ENCODE peak calls at places on chromosomes 12 and 14, in seven cellular contexts. One of them, this sample, is unnamed.
A peak's percentile ranks its signal among the peaks of the same experiment; 100 is the strongest.

GRCh38 chr12:76586764-76587395 is 27.3 kb upstream of the OSBPL8 start:
- DNase-seq in kidney: no peak
- DNase-seq in uterus: peak; percentile 35
- DNase-seq in colonic mucosa: peak; percentile 32
- DNase-seq in sigmoid colon: no peak
- DNase-seq in tibial artery: no peak
- DNase-seq in spleen: no peak
- DNase-seq in this sample: peak; percentile 38

GRCh38 chr12:93449277-93449676 is 7.5 kb upstream of the UBE2N start:
- DNase-seq in uterus: no peak
- DNase-seq in kidney: no peak
- DNase-seq in tibial artery: no peak
- DNase-seq in spleen: no peak
- DNase-seq in colonic mucosa: no peak
- DNase-seq in sigmoid colon: no peak
- DNase-seq in this sample: no peak

GRCh38 chr14:22266141-22266442 is 322.9 kb downstream of the DAD1 start:
- DNase-seq in tibial artery: no peak
- DNase-seq in colonic mucosa: no peak
- DNase-seq in sigmoid colon: no peak
- DNase-seq in uterus: no peak
- DNase-seq in spleen: no peak
- DNase-seq in kidney: no peak
- DNase-seq in this sample: peak; percentile 76

GRCh38 chr14:57380935-57381334 is 9.5 kb upstream of the NAA30 start:
- DNase-seq in kidney: no peak
- DNase-seq in uterus: no peak
- DNase-seq in tibial artery: no peak
- DNase-seq in sigmoid colon: no peak
- DNase-seq in colonic mucosa: no peak
- DNase-seq in spleen: no peak
- DNase-seq in this sample: no peak

GRCh38 chr12:125187780-125188741 is 122.8 kb downstream of the AACS start:
- DNase-seq in sigmoid colon: no peak
- DNase-seq in uterus: no peak
- DNase-seq in tibial artery: no peak
- DNase-seq in kidney: no peak
- DNase-seq in spleen: no peak
- DNase-seq in colonic mucosa: no peak
- DNase-seq in this sample: peak; percentile 21

GRCh38 chr14:82223276-82223675 is 689.6 kb upstream of the SEL1L start:
- DNase-seq in kidney: no peak
- DNase-seq in uterus: no peak
- DNase-seq in spleen: no peak
- DNase-seq in sigmoid colon: no peak
- DNase-seq in tibial artery: no peak
- DNase-seq in colonic mucosa: no peak
- DNase-seq in this sample: no peak

GRCh38 chr12:96401061-96401871 is 1.0 kb upstream of the CDK17 start:
- DNase-seq in uterus: no peak
- DNase-seq in kidney: no peak
- DNase-seq in sigmoid colon: no peak
- DNase-seq in spleen: no peak
- DNase-seq in colonic mucosa: peak; percentile 39
- DNase-seq in tibial artery: no peak
- DNase-seq in this sample: peak; percentile 61

GRCh38 chr12:114213055-114213561 is 192.8 kb downstream of the TBX5 start:
- DNase-seq in uterus: no peak
- DNase-seq in kidney: no peak
- DNase-seq in sigmoid colon: no peak
- DNase-seq in colonic mucosa: no peak
- DNase-seq in tibial artery: no peak
- DNase-seq in spleen: no peak
- DNase-seq in this sample: no peak

GRCh38 chr12:12364787-12365441 is 8.0 kb downstream of the BORCS5 start:
- DNase-seq in sigmoid colon: no peak
- DNase-seq in spleen: no peak
- DNase-seq in colonic mucosa: no peak
- DNase-seq in kidney: no peak
- DNase-seq in uterus: no peak
- DNase-seq in tibial artery: no peak
- DNase-seq in this sample: no peak

GRCh38 chr14:73248294-73248868 is 11.1 kb downstream of the PAPLN start:
- DNase-seq in sigmoid colon: no peak
- DNase-seq in spleen: peak; percentile 42
- DNase-seq in tibial artery: no peak
- DNase-seq in colonic mucosa: no peak
- DNase-seq in uterus: no peak
- DNase-seq in kidney: no peak
- DNase-seq in this sample: peak; percentile 73

GRCh38 chr12:66409195-66409871 is 107.0 kb downstream of the HELB start:
- DNase-seq in colonic mucosa: peak; percentile 33
- DNase-seq in spleen: no peak
- DNase-seq in kidney: no peak
- DNase-seq in sigmoid colon: no peak
- DNase-seq in tibial artery: no peak
- DNase-seq in uterus: no peak
- DNase-seq in this sample: peak; percentile 56

GRCh38 chr14:54651649-54652048 is 84.7 kb downstream of the SAMD4A start:
- DNase-seq in sigmoid colon: no peak
- DNase-seq in spleen: no peak
- DNase-seq in colonic mucosa: no peak
- DNase-seq in uterus: no peak
- DNase-seq in kidney: no peak
- DNase-seq in tibial artery: no peak
- DNase-seq in this sample: peak; percentile 68

GRCh38 chr12:31000751-31001150 is 72.9 kb upstream of the DDX11 start:
- DNase-seq in sigmoid colon: no peak
- DNase-seq in uterus: no peak
- DNase-seq in tibial artery: no peak
- DNase-seq in colonic mucosa: no peak
- DNase-seq in kidney: peak; percentile 27
- DNase-seq in spleen: peak; percentile 27
- DNase-seq in this sample: no peak

DNA sequence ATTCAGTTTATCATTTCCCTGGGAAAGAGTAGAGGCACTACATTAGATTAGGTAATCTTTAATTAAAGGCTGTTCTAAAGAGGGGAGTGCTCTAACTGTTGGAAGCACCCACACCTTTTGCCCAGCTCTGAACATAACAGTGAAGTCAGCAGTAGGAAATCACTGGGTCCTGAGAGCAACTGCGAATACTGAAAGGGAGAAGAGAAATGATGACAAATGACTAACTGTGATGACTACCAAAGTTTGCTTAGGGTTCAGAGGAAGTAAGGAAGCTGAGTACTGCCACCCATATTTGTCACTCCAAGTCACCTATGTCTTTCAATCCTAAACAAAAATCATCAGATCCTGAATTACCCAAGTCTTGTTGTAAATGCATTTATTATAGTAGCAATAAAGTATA is 140.6 kb downstream of the EPS8 start:
- DNase-seq in spleen: no peak
- DNase-seq in colonic mucosa: no peak
- DNase-seq in kidney: no peak
- DNase-seq in tibial artery: no peak
- DNase-seq in sigmoid colon: no peak
- DNase-seq in uterus: no peak
- DNase-seq in this sample: no peak
- H3K4me1 ChIP-seq in spleen: no peaks in the 10 kb centered on the region
- H3K4me1 ChIP-seq in colonic mucosa: no peaks in the 10 kb centered on the region
- H3K4me1 ChIP-seq in kidney: no peaks in the 10 kb centered on the region
- H3K4me1 ChIP-seq in tibial artery: no peaks in the 10 kb centered on the region
- H3K4me1 ChIP-seq in sigmoid colon: no peaks in the 10 kb centered on the region
- H3K4me1 ChIP-seq in uterus: no peaks in the 10 kb centered on the region
- H3K4me1 ChIP-seq in this sample: no peaks in the 10 kb centered on the region

DNA sequence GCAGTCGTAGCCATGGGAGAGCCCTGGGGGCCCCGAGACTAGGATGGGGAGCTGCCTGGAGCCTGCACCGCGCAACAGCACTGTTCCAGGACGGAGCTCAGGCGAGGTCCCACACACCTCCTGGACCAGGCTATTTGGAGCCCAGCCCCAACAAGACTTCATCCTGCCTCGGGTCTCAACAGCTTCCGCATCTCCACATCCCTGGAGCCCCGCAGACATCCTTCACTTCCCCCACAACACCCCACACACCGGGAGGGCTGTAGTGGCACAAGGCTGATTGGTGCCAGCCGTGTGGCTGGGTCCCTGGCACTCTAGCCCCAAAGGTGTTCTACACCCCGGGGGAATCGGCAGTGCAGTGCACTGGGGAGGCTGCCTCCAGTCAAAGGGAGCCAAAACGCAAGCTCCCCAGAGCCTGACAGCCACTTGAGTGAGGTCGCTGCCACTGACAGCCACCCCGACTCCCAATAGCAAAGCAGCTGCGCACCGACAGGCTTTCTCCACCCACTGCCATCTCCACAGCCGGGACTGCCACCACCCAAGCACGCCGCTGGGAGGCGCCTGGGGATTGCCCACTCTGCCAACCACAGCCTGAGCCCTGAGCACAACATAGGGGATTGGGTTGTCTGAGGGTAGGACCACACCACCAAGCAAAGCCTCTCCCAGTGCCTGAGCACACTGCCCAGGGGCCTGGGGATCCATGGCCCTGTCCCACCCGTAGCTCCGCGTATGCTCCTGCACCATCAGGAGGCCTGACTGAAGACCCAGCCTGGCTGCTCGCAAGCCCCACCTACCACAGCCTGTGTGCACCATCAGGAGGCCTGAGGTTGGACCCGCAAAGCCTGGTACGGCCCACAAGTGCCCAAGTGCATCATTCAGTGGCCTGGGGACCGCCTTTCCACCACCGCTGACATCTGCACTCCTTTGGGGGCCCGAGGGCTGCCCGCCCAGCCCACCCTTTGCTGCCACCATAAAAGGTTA is 13.2 kb upstream of the KLRF1 start:
- DNase-seq in sigmoid colon: peak; percentile 77
- DNase-seq in spleen: peak; percentile 98
- DNase-seq in colonic mucosa: peak; percentile 78
- DNase-seq in kidney: peak; percentile 85
- DNase-seq in uterus: peak; percentile 45
- DNase-seq in tibial artery: peak; percentile 82
- DNase-seq in this sample: no peak
- TF ChIP-seq CTCF in sigmoid colon: peak; percentile 44
- TF ChIP-seq CTCF in spleen: peak; percentile 93
- TF ChIP-seq CTCF in colonic mucosa: peak; percentile 70
- TF ChIP-seq CTCF in kidney: peak; percentile 67
- TF ChIP-seq CTCF in uterus: peak; percentile 28
- TF ChIP-seq CTCF in tibial artery: peak; percentile 42
- TF ChIP-seq CTCF in this sample: peak; percentile 92

GRCh38 chr14:68358978-68359861 is 433.6 kb downstream of the ZFP36L1 start:
- DNase-seq in sigmoid colon: no peak
- DNase-seq in tibial artery: no peak
- DNase-seq in spleen: no peak
- DNase-seq in uterus: no peak
- DNase-seq in colonic mucosa: no peak
- DNase-seq in kidney: no peak
- DNase-seq in this sample: no peak
- H3K27ac ChIP-seq in sigmoid colon: peak overlapping the region; percentile 81
- H3K27ac ChIP-seq in tibial artery: peak overlapping the region; percentile 86
- H3K27ac ChIP-seq in spleen: peak overlapping the region; percentile 72
- H3K27ac ChIP-seq in uterus: peak overlapping the region; percentile 72
- H3K27ac ChIP-seq in colonic mucosa: peak overlapping the region; percentile 67
- H3K27ac ChIP-seq in kidney: no peak overlapping the region
- H3K27ac ChIP-seq in this sample: no peak overlapping the region

GRCh38 chr14:102085503-102085902 is 1.3 kb downstream of the HSP90AA1 start:
- DNase-seq in uterus: no peak
- DNase-seq in spleen: peak; percentile 56
- DNase-seq in sigmoid colon: no peak
- DNase-seq in kidney: no peak
- DNase-seq in colonic mucosa: peak; percentile 39
- DNase-seq in tibial artery: no peak
- DNase-seq in this sample: no peak

GRCh38 chr14:102088012-102088792 is 1.4 kb upstream of the HSP90AA1 start:
- DNase-seq in uterus: peak; percentile 46
- DNase-seq in spleen: peak; percentile 92
- DNase-seq in colonic mucosa: peak; percentile 69
- DNase-seq in sigmoid colon: peak; percentile 80
- DNase-seq in tibial artery: peak; percentile 79
- DNase-seq in kidney: peak; percentile 87
- DNase-seq in this sample: peak; percentile 23

GRCh38 chr14:102087762-102088011 is 843 bp upstream of the HSP90AA1 start:
- DNase-seq in sigmoid colon: no peak
- DNase-seq in tibial artery: no peak
- DNase-seq in colonic mucosa: no peak
- DNase-seq in spleen: no peak
- DNase-seq in uterus: no peak
- DNase-seq in kidney: no peak
- DNase-seq in this sample: no peak

GRCh38 chr14:102086346-102086971 is 385 bp downstream of the HSP90AA1 start:
- DNase-seq in uterus: peak; percentile 45
- DNase-seq in spleen: no peak
- DNase-seq in kidney: peak; percentile 83
- DNase-seq in sigmoid colon: peak; percentile 77
- DNase-seq in colonic mucosa: peak; percentile 50
- DNase-seq in tibial artery: peak; percentile 70
- DNase-seq in this sample: no peak

GRCh38 chr14:102086972-102087761 is at the start of gene HSP90AA1:
- DNase-seq in colonic mucosa: peak; percentile 96
- DNase-seq in sigmoid colon: peak; percentile 97
- DNase-seq in uterus: peak; percentile 93
- DNase-seq in kidney: peak; percentile 99
- DNase-seq in tibial artery: peak; percentile 97
- DNase-seq in spleen: peak; percentile 99
- DNase-seq in this sample: peak; percentile 58
- H3K4me1 ChIP-seq in colonic mucosa: peaks cover 9% of the 10 kb centered on the region
- H3K4me1 ChIP-seq in sigmoid colon: peaks cover 48% of the 10 kb centered on the region
- H3K4me1 ChIP-seq in uterus: peaks cover 17% of the 10 kb centered on the region
- H3K4me1 ChIP-seq in kidney: peaks cover 22% of the 10 kb centered on the region
- H3K4me1 ChIP-seq in tibial artery: peaks cover 20% of the 10 kb centered on the region
- H3K4me1 ChIP-seq in spleen: peaks cover 38% of the 10 kb centered on the region
- H3K4me1 ChIP-seq in this sample: peaks cover 24% of the 10 kb centered on the region

GRCh38 chr12:49225551-49226166 is 36.8 kb upstream of the TUBA1A start:
- DNase-seq in tibial artery: peak; percentile 25
- DNase-seq in kidney: no peak
- DNase-seq in colonic mucosa: no peak
- DNase-seq in uterus: no peak
- DNase-seq in sigmoid colon: no peak
- DNase-seq in spleen: no peak
- DNase-seq in this sample: no peak
- TF ChIP-seq CTCF in tibial artery: no peak
- TF ChIP-seq CTCF in kidney: no peak
- TF ChIP-seq CTCF in colonic mucosa: no peak
- TF ChIP-seq CTCF in uterus: no peak
- TF ChIP-seq CTCF in sigmoid colon: no peak
- TF ChIP-seq CTCF in spleen: no peak
- TF ChIP-seq CTCF in this sample: peak; percentile 18

DNA sequence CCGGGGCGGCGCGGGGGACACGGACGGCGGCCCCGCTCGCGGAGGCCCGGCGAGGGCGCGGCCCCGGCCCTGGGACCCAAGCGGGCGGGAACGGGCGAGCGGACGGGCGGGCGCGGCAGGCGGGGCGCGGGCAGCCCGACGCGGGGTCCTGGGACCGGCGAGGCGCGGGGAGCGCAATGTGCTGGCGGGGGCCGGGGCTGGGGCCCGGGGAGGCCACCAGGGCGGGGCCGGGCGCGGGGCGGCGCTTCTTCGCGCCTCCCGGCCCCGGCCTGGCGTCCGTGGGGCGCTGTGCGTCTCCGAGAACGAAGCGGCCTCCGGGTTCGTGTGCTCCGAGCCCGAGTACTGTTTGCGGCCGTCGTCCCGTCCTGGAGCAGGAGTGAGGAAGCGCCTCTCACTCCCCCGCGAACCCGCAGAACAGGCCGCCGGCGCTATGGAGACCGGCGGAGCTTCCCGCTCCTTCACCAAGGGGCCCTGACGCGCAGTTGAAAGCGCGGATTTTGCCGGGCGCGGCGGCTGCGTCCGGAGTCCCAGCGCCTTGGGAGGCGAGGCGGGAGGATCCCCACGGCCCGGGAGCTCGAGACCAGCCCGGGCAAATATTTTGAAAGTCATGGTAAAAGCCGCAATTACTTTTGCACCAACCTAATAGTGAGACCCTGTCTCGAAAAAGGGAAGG is 415 bp upstream of the ANKLE2 start:
- DNase-seq in tibial artery: peak; percentile 89
- DNase-seq in sigmoid colon: peak; percentile 91
- DNase-seq in uterus: peak; percentile 80
- DNase-seq in kidney: peak; percentile 94
- DNase-seq in spleen: peak; percentile 98
- DNase-seq in colonic mucosa: peak; percentile 84
- DNase-seq in this sample: peak; percentile 56
- H3K27ac ChIP-seq in tibial artery: peak overlapping the region; percentile 99
- H3K27ac ChIP-seq in sigmoid colon: peak overlapping the region; percentile 91
- H3K27ac ChIP-seq in uterus: peak overlapping the region; percentile 98
- H3K27ac ChIP-seq in kidney: peak overlapping the region; percentile 91
- H3K27ac ChIP-seq in spleen: peak overlapping the region; percentile 98
- H3K27ac ChIP-seq in colonic mucosa: peak overlapping the region; percentile 95
- H3K27ac ChIP-seq in this sample: peak overlapping the region; percentile 86